ENCODE peak calls at places on chromosome 20, in four cellular contexts. One of them, this sample, is unnamed.
A peak's percentile ranks its signal among the peaks of the same experiment; 100 is the strongest.

GRCh38 chr20:3222635-3223600 is 13.6 kb downstream of the ITPA start:
- DNase-seq in BJ: no peak
- DNase-seq in tibial artery: no peak
- DNase-seq in fibroblast of lung: no peak
- DNase-seq in this sample: no peak

GRCh38 chr20:6426287-6426891 is 303.6 kb upstream of the FERMT1 start:
- DNase-seq in fibroblast of lung: no peak
- DNase-seq in BJ: no peak
- DNase-seq in tibial artery: no peak
- DNase-seq in this sample: no peak

GRCh38 chr20:35091808-35092523 is 641 bp downstream of the TRPC4AP start:
- DNase-seq in tibial artery: peak; percentile 53
- DNase-seq in BJ: no peak
- DNase-seq in fibroblast of lung: peak; percentile 19
- DNase-seq in this sample: no peak

GRCh38 chr20:19212524-19213502 is at the start of gene SLC24A3:
- DNase-seq in fibroblast of lung: peak; percentile 9
- DNase-seq in tibial artery: peak; percentile 68
- DNase-seq in BJ: no peak
- DNase-seq in this sample: peak; percentile 85

GRCh38 chr20:17896247-17896723 is 72.3 kb downstream of the SNX5 start:
- DNase-seq in tibial artery: no peak
- DNase-seq in fibroblast of lung: no peak
- DNase-seq in BJ: no peak
- DNase-seq in this sample: no peak

GRCh38 chr20:53040678-53041674 is 68.8 kb downstream of the TSHZ2 start:
- DNase-seq in BJ: no peak
- DNase-seq in tibial artery: peak; percentile 52
- DNase-seq in fibroblast of lung: peak; percentile 81
- DNase-seq in this sample: no peak

GRCh38 chr20:6920991-6921613 is 153.6 kb downstream of the BMP2 start:
- DNase-seq in tibial artery: no peak
- DNase-seq in BJ: no peak
- DNase-seq in fibroblast of lung: peak; percentile 5
- DNase-seq in this sample: no peak

GRCh38 chr20:50115591-50116367 is 2.8 kb upstream of the UBE2V1 start:
- DNase-seq in BJ: peak; percentile 82
- DNase-seq in fibroblast of lung: peak; percentile 95
- DNase-seq in tibial artery: peak; percentile 99
- DNase-seq in this sample: peak; percentile 97

GRCh38 chr20:59485576-59486250 is 118.6 kb upstream of the PHACTR3 start:
- DNase-seq in BJ: no peak
- DNase-seq in fibroblast of lung: no peak
- DNase-seq in tibial artery: no peak
- DNase-seq in this sample: no peak

GRCh38 chr20:4555188-4555893 is 166.4 kb upstream of the PRND start:
- DNase-seq in fibroblast of lung: peak; percentile 81
- DNase-seq in tibial artery: no peak
- DNase-seq in BJ: no peak
- DNase-seq in this sample: no peak

GRCh38 chr20:19354950-19355349 is 142.5 kb downstream of the SLC24A3 start:
- DNase-seq in fibroblast of lung: no peak
- DNase-seq in BJ: no peak
- DNase-seq in tibial artery: no peak
- DNase-seq in this sample: no peak

GRCh38 chr20:54084727-54085368 is 14.5 kb upstream of the BCAS1 start:
- DNase-seq in BJ: no peak
- DNase-seq in fibroblast of lung: peak; percentile 17
- DNase-seq in tibial artery: no peak
- DNase-seq in this sample: no peak

GRCh38 chr20:37231970-37232620 is 29.5 kb downstream of the GHRH start:
- DNase-seq in tibial artery: no peak
- DNase-seq in fibroblast of lung: peak; percentile 35
- DNase-seq in BJ: no peak
- DNase-seq in this sample: no peak

GRCh38 chr20:50271674-50272412 is 81.2 kb downstream of the CEBPB start:
- DNase-seq in tibial artery: peak; percentile 67
- DNase-seq in fibroblast of lung: no peak
- DNase-seq in BJ: no peak
- DNase-seq in this sample: peak; percentile 94

GRCh38 chr20:58091810-58092209 is 136.6 kb downstream of the ANKRD60 start:
- DNase-seq in BJ: no peak
- DNase-seq in tibial artery: no peak
- DNase-seq in fibroblast of lung: no peak
- DNase-seq in this sample: no peak

GRCh38 chr20:57696401-57696961 is 13.3 kb downstream of the PMEPA1 start:
- DNase-seq in BJ: no peak
- DNase-seq in fibroblast of lung: no peak
- DNase-seq in tibial artery: no peak
- DNase-seq in this sample: no peak

GRCh38 chr20:52826321-52826720 is 145.8 kb upstream of the TSHZ2 start:
- DNase-seq in BJ: no peak
- DNase-seq in tibial artery: no peak
- DNase-seq in fibroblast of lung: no peak
- DNase-seq in this sample: no peak

GRCh38 chr20:6700563-6701328 is 66.7 kb upstream of the BMP2 start:
- DNase-seq in tibial artery: peak; percentile 59
- DNase-seq in fibroblast of lung: no peak
- DNase-seq in BJ: no peak
- DNase-seq in this sample: peak; percentile 69

GRCh38 chr20:4154958-4155411 is 139.6 kb upstream of the RNF24 start:
- DNase-seq in fibroblast of lung: no peak
- DNase-seq in tibial artery: no peak
- DNase-seq in BJ: no peak
- DNase-seq in this sample: peak; percentile 45

GRCh38 chr20:33740189-33740588 is 8.4 kb downstream of the ZNF341 start:
- DNase-seq in BJ: no peak
- DNase-seq in fibroblast of lung: peak; percentile 2
- DNase-seq in tibial artery: no peak
- DNase-seq in this sample: no peak

GRCh38 chr20:49899551-49900383 is 15.6 kb downstream of the SPATA2 start:
- DNase-seq in fibroblast of lung: no peak
- DNase-seq in tibial artery: no peak
- DNase-seq in BJ: no peak
- DNase-seq in this sample: no peak

GRCh38 chr20:4509825-4510522 is 211.7 kb upstream of the PRND start:
- DNase-seq in fibroblast of lung: peak; percentile 52
- DNase-seq in tibial artery: no peak
- DNase-seq in BJ: no peak
- DNase-seq in this sample: no peak

GRCh38 chr20:56924976-56925695 is 296.0 kb downstream of the TFAP2C start:
- DNase-seq in BJ: no peak
- DNase-seq in tibial artery: no peak
- DNase-seq in fibroblast of lung: no peak
- DNase-seq in this sample: no peak

GRCh38 chr20:44552950-44553908 is 29.1 kb upstream of the PKIG start:
- DNase-seq in fibroblast of lung: peak; percentile 92
- DNase-seq in BJ: peak; percentile 77
- DNase-seq in tibial artery: no peak
- DNase-seq in this sample: no peak

GRCh38 chr20:39547546-39548410 is 585.6 kb downstream of the DHX35 start:
- DNase-seq in BJ: no peak
- DNase-seq in tibial artery: no peak
- DNase-seq in fibroblast of lung: no peak
- DNase-seq in this sample: no peak

GRCh38 chr20:59463541-59463940 is 140.8 kb upstream of the PHACTR3 start:
- DNase-seq in fibroblast of lung: no peak
- DNase-seq in BJ: no peak
- DNase-seq in tibial artery: no peak
- DNase-seq in this sample: no peak

GRCh38 chr20:40636486-40636885 is 52.5 kb downstream of the MAFB start:
- DNase-seq in tibial artery: no peak
- DNase-seq in fibroblast of lung: no peak
- DNase-seq in BJ: no peak
- DNase-seq in this sample: no peak

DNA sequence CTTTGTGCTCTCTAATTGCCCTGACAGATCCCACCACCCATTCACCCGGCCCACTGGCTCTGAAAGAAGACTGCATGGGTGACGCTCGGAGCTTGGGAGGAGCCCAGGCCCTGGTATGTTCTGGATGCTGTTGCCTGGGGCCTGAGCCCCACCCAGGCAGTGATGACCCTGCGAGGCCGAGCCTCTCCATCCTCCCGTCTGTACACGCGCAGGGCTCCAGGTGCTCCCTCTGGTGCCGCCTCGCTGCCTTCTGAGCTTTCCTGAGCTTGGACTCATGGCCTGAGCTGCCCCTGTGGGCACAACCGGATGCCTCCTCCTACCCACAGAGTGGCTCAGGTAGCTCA is 61.2 kb downstream of the STK35 start:
- DNase-seq in BJ: no peak
- DNase-seq in tibial artery: no peak
- DNase-seq in fibroblast of lung: no peak
- DNase-seq in this sample: no peak
- TF ChIP-seq CTCF in BJ: no peak
- TF ChIP-seq CTCF in tibial artery: no peak
- TF ChIP-seq CTCF in fibroblast of lung: no peak
- TF ChIP-seq CTCF in this sample: no peak

DNA sequence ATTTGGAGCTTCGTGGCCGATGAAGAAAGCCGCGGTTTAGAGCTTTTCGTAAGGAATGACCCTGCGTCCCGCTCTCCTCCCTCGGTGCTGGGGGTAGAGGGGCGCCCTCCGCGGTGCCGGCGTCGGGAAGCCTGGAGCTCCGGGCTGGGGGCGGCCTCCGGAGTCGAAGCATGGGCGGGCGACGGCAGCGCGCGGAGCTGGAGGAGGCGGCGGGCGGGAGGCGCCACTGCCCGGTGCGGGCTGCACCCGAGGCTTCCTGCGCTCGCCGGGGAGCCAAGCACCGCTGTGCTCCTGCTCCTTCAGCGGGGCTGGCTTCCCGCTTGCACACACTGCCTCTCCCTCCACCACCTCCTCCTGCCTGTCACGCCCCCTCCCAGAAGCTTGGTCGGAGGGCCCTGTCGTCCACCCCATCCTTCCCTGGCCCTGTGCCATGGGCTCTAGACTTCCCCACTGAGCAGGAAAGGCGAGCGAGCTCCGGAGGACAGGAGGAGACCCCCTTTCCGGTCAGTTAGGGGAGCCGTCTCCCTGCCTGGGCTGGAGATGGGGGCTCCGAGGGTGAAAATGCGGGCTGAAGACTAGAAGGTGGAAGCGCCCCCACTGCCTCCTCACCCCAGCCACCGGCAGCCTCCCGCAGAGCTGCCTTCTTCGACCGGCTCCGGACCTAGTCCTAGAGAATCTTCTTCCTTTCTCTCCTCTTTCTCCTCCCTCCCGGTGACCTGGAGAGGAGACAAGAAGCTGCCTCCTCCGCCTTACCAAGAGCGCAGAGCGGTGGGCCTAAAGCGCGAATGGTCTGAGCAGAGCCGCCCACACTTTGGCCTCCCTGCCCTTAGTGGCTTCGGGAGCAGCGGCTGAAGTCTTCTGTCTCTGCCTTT is 1.8 kb downstream of the CDH4 start:
- DNase-seq in tibial artery: no peak
- DNase-seq in BJ: no peak
- DNase-seq in fibroblast of lung: peak; percentile 61
- DNase-seq in this sample: no peak
- H3K27me3 ChIP-seq in tibial artery: peaks cover 70% of the 10 kb centered on the region
- H3K27me3 ChIP-seq in BJ: peaks cover 14% of the 10 kb centered on the region
- H3K27me3 ChIP-seq in fibroblast of lung: peaks cover 8% of the 10 kb centered on the region
- H3K27me3 ChIP-seq in this sample: peaks cover 44% of the 10 kb centered on the region

GRCh38 chr20:31590717-31591225 is 14.3 kb upstream of the ID1 start:
- DNase-seq in tibial artery: no peak
- DNase-seq in BJ: no peak
- DNase-seq in fibroblast of lung: no peak
- DNase-seq in this sample: no peak

GRCh38 chr20:31593221-31594001 is 11.7 kb upstream of the ID1 start:
- DNase-seq in BJ: no peak
- DNase-seq in fibroblast of lung: peak; percentile 89
- DNase-seq in tibial artery: no peak
- DNase-seq in this sample: peak; percentile 89

GRCh38 chr20:31587545-31588389 is 17.3 kb upstream of the ID1 start:
- DNase-seq in BJ: no peak
- DNase-seq in tibial artery: no peak
- DNase-seq in fibroblast of lung: peak; percentile 43
- DNase-seq in this sample: peak; percentile 89
- H3K4me3 ChIP-seq in BJ: peak overlapping the region; percentile 44
- H3K4me3 ChIP-seq in tibial artery: peak overlapping the region; percentile 52
- H3K4me3 ChIP-seq in fibroblast of lung: peak overlapping the region; percentile 35
- H3K4me3 ChIP-seq in this sample: peak overlapping the region; percentile 41

GRCh38 chr20:8971669-8972316 is 97.1 kb upstream of the PLCB4 start:
- DNase-seq in tibial artery: no peak
- DNase-seq in BJ: no peak
- DNase-seq in fibroblast of lung: no peak
- DNase-seq in this sample: no peak
- TF ChIP-seq CTCF in tibial artery: no peak
- TF ChIP-seq CTCF in BJ: no peak
- TF ChIP-seq CTCF in fibroblast of lung: no peak
- TF ChIP-seq CTCF in this sample: no peak

GRCh38 chr20:22681591-22682248 is 97.3 kb upstream of the FOXA2 start:
- DNase-seq in fibroblast of lung: no peak
- DNase-seq in tibial artery: no peak
- DNase-seq in BJ: no peak
- DNase-seq in this sample: no peak
- H3K27me3 ChIP-seq in fibroblast of lung: no peaks in the 10 kb centered on the region
- H3K27me3 ChIP-seq in tibial artery: peaks cover 24% of the 10 kb centered on the region
- H3K27me3 ChIP-seq in BJ: no peaks in the 10 kb centered on the region
- H3K27me3 ChIP-seq in this sample: no peaks in the 10 kb centered on the region

DNA sequence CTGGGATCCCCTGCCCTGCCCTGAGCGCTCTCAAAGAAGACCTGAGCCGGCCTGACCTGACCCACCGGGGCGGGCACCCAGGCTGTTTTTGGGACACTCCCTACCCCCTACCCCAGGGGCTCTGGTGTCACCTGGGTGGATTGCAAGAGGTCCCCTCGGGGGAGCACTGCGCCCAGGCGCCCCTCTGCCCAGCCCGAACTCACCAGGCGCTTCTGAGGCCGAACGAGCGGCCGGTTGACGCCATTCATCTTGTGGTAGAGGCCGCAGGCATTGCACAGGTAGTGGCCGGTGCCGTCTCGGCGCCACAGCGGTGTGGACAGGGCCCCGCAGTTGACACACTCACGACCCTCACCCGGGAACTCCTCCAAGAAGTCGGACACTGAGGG is 2.6 kb downstream of the GATA5 start:
- DNase-seq in BJ: no peak
- DNase-seq in tibial artery: no peak
- DNase-seq in fibroblast of lung: no peak
- DNase-seq in this sample: no peak
- H3K4me3 ChIP-seq in BJ: no peak overlapping the region
- H3K4me3 ChIP-seq in tibial artery: no peak overlapping the region
- H3K4me3 ChIP-seq in fibroblast of lung: no peak overlapping the region
- H3K4me3 ChIP-seq in this sample: no peak overlapping the region

GRCh38 chr20:63279931-63280330 is 7.3 kb downstream of the ARFGAP1 start:
- DNase-seq in tibial artery: no peak
- DNase-seq in BJ: no peak
- DNase-seq in fibroblast of lung: no peak
- DNase-seq in this sample: peak; percentile 16

GRCh38 chr20:63280371-63280770 is 7.8 kb downstream of the ARFGAP1 start:
- DNase-seq in BJ: no peak
- DNase-seq in fibroblast of lung: no peak
- DNase-seq in tibial artery: no peak
- DNase-seq in this sample: no peak

GRCh38 chr20:63281741-63282665 is 9.4 kb downstream of the ARFGAP1 start:
- DNase-seq in tibial artery: no peak
- DNase-seq in fibroblast of lung: no peak
- DNase-seq in BJ: no peak
- DNase-seq in this sample: no peak

GRCh38 chr20:63282946-63283345 is 10.0 kb upstream of the COL20A1 start:
- DNase-seq in tibial artery: no peak
- DNase-seq in fibroblast of lung: no peak
- DNase-seq in BJ: no peak
- DNase-seq in this sample: peak; percentile 70

GRCh38 chr20:63280929-63281545 is 8.4 kb downstream of the ARFGAP1 start:
- DNase-seq in BJ: no peak
- DNase-seq in tibial artery: no peak
- DNase-seq in fibroblast of lung: no peak
- DNase-seq in this sample: peak; percentile 67
- TF ChIP-seq CTCF in BJ: peak; percentile 29
- TF ChIP-seq CTCF in tibial artery: no peak
- TF ChIP-seq CTCF in fibroblast of lung: no peak
- TF ChIP-seq CTCF in this sample: no peak